ENCODE peak calls at places on chromosomes 13 and 19, in six cellular contexts. One of them, this sample, is unnamed.

GRCh38 chr13:48074006-48074405 is 20.9 kb downstream of the MED4 start:
- DNase-seq in GM12878: no peak
- DNase-seq in K562: no peak
- DNase-seq in HepG2: no peak
- DNase-seq in H1: no peak
- DNase-seq in GM12892: no peak
- DNase-seq in this sample: no peak

GRCh38 chr13:42258747-42259146 is 13.2 kb upstream of the AKAP11 start:
- DNase-seq in K562: peak
- DNase-seq in GM12878: no peak
- DNase-seq in HepG2: no peak
- DNase-seq in GM12892: no peak
- DNase-seq in H1: no peak
- DNase-seq in this sample: no peak

GRCh38 chr19:52592301-52592700 is 22.2 kb downstream of the ZNF701 start:
- DNase-seq in H1: no peak
- DNase-seq in HepG2: no peak
- DNase-seq in GM12878: no peak
- DNase-seq in K562: no peak
- DNase-seq in GM12892: no peak
- DNase-seq in this sample: no peak

GRCh38 chr13:84118845-84119409 is 236.7 kb upstream of the SLITRK1 start:
- DNase-seq in K562: no peak
- DNase-seq in GM12878: no peak
- DNase-seq in GM12892: no peak
- DNase-seq in HepG2: no peak
- DNase-seq in H1: no peak
- DNase-seq in this sample: no peak

GRCh38 chr13:65892859-65893258 is 1337.3 kb downstream of the PCDH9 start:
- DNase-seq in GM12892: no peak
- DNase-seq in K562: no peak
- DNase-seq in GM12878: no peak
- DNase-seq in H1: no peak
- DNase-seq in HepG2: no peak
- DNase-seq in this sample: no peak

GRCh38 chr13:76826527-76826926 is 59.7 kb downstream of the KCTD12 start:
- DNase-seq in GM12878: no peak
- DNase-seq in GM12892: no peak
- DNase-seq in K562: no peak
- DNase-seq in HepG2: no peak
- DNase-seq in H1: no peak
- DNase-seq in this sample: no peak

GRCh38 chr19:19113040-19113541 is 25.2 kb downstream of the TMEM161A start:
- DNase-seq in K562: peak
- DNase-seq in GM12878: no peak
- DNase-seq in HepG2: peak
- DNase-seq in GM12892: no peak
- DNase-seq in H1: no peak
- DNase-seq in this sample: no peak

GRCh38 chr13:112768795-112769411 is 79.1 kb downstream of the ATP11A start:
- DNase-seq in GM12892: no peak
- DNase-seq in HepG2: no peak
- DNase-seq in K562: no peak
- DNase-seq in H1: no peak
- DNase-seq in GM12878: peak
- DNase-seq in this sample: no peak

GRCh38 chr19:48122421-48122820 is 11.8 kb upstream of the PLA2G4C start:
- DNase-seq in GM12892: no peak
- DNase-seq in GM12878: no peak
- DNase-seq in HepG2: no peak
- DNase-seq in K562: no peak
- DNase-seq in H1: no peak
- DNase-seq in this sample: no peak

GRCh38 chr13:88450515-88450914 is 779.3 kb downstream of the SLITRK5 start:
- DNase-seq in GM12878: no peak
- DNase-seq in H1: no peak
- DNase-seq in HepG2: no peak
- DNase-seq in K562: no peak
- DNase-seq in GM12892: no peak
- DNase-seq in this sample: no peak

GRCh38 chr19:16660763-16661479 is at the start of gene TMEM38A:
- DNase-seq in GM12878: no peak
- DNase-seq in K562: peak
- DNase-seq in HepG2: no peak
- DNase-seq in GM12892: peak
- DNase-seq in H1: no peak
- DNase-seq in this sample: peak

GRCh38 chr19:19627716-19628498 is at the start of gene LPAR2:
- DNase-seq in GM12878: no peak
- DNase-seq in GM12892: peak
- DNase-seq in HepG2: no peak
- DNase-seq in K562: no peak
- DNase-seq in H1: no peak
- DNase-seq in this sample: peak

GRCh38 chr19:38843175-38843758 is 6.5 kb downstream of the HNRNPL start:
- DNase-seq in HepG2: no peak
- DNase-seq in K562: peak
- DNase-seq in GM12892: no peak
- DNase-seq in H1: no peak
- DNase-seq in GM12878: no peak
- DNase-seq in this sample: no peak

GRCh38 chr13:41284512-41285288 is 21.3 kb upstream of the MTRF1 start:
- DNase-seq in GM12892: no peak
- DNase-seq in GM12878: no peak
- DNase-seq in H1: no peak
- DNase-seq in K562: no peak
- DNase-seq in HepG2: peak
- DNase-seq in this sample: no peak

GRCh38 chr13:55576389-55576788 is 1564.3 kb upstream of the PRR20A start:
- DNase-seq in GM12878: no peak
- DNase-seq in HepG2: no peak
- DNase-seq in H1: no peak
- DNase-seq in K562: no peak
- DNase-seq in GM12892: no peak
- DNase-seq in this sample: no peak

GRCh38 chr19:38059897-38060296 is 152.9 kb downstream of the SIPA1L3 start:
- DNase-seq in K562: no peak
- DNase-seq in H1: no peak
- DNase-seq in GM12878: no peak
- DNase-seq in HepG2: no peak
- DNase-seq in GM12892: no peak
- DNase-seq in this sample: no peak

GRCh38 chr13:31172535-31172934 is 10.8 kb upstream of the HSPH1 start:
- DNase-seq in H1: no peak
- DNase-seq in HepG2: peak
- DNase-seq in GM12878: no peak
- DNase-seq in K562: no peak
- DNase-seq in GM12892: no peak
- DNase-seq in this sample: no peak

GRCh38 chr13:74931698-74932433 is 550.1 kb downstream of the TBC1D4 start:
- DNase-seq in K562: no peak
- DNase-seq in H1: no peak
- DNase-seq in GM12892: no peak
- DNase-seq in HepG2: no peak
- DNase-seq in GM12878: no peak
- DNase-seq in this sample: no peak

GRCh38 chr19:40714519-40715299 is 2.0 kb downstream of the COQ8B start:
- DNase-seq in K562: peak
- DNase-seq in HepG2: peak
- DNase-seq in GM12892: peak
- DNase-seq in H1: peak
- DNase-seq in GM12878: peak
- DNase-seq in this sample: peak

GRCh38 chr19:5717215-5717614 is 2.7 kb downstream of the LONP1 start:
- DNase-seq in K562: no peak
- DNase-seq in HepG2: no peak
- DNase-seq in H1: no peak
- DNase-seq in GM12892: no peak
- DNase-seq in GM12878: no peak
- DNase-seq in this sample: no peak

GRCh38 chr19:5718032-5718578 is 1.8 kb downstream of the LONP1 start:
- DNase-seq in K562: no peak
- DNase-seq in GM12892: no peak
- DNase-seq in H1: no peak
- DNase-seq in GM12878: no peak
- DNase-seq in HepG2: no peak
- DNase-seq in this sample: no peak

GRCh38 chr19:5719274-5719960 is 529 bp downstream of the LONP1 start:
- DNase-seq in K562: no peak
- DNase-seq in GM12878: no peak
- DNase-seq in HepG2: no peak
- DNase-seq in H1: no peak
- DNase-seq in GM12892: no peak
- DNase-seq in this sample: no peak

GRCh38 chr19:5719961-5720790 is at the start of the genes CATSPERD and LONP1:
- DNase-seq in GM12892: peak
- DNase-seq in GM12878: peak
- DNase-seq in HepG2: peak
- DNase-seq in H1: peak
- DNase-seq in K562: peak
- DNase-seq in this sample: peak

DNA sequence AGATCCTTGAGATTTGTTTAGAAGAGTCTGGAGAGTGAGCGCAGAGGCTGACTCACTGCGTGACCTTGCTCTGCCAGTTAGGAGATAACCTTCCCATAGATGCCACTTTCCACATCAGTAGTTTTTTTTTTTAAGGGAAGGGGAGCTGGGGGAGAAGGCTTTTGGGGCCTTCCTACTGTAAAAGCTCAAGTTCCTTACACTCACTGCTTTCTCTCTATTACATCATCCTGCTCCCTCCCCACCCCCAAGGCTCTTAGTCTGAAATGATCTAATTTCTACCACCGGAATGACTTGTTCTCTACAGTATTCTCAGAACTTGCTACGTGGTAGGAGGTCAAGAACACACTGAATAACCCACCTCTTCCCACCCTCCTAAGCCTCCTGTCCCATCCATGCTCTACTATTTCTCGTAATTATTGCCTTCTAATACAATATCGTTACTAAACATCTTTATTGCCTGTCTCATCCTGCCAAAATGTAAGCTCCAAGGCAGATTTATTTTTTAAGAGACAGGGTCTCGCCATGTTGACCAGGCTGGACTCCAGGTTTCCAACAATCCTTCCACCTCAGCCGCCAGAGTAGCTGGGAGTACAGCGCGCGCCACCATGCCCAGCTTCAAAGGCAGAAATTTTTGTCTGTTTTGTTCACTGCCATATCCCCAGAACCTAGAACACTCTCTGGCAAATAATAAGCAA is 1.2 kb downstream of the LONP1 start:
- DNase-seq in H1: no peak
- DNase-seq in K562: peak
- DNase-seq in GM12892: peak
- DNase-seq in GM12878: peak
- DNase-seq in HepG2: peak
- DNase-seq in this sample: peak
- TF ChIP-seq POLR2AphosphoS5 in H1: no peak
- TF ChIP-seq POLR2AphosphoS5 in K562: peak
- TF ChIP-seq POLR2AphosphoS5 in GM12892: peak
- TF ChIP-seq POLR2AphosphoS5 in GM12878: peak
- TF ChIP-seq POLR2AphosphoS5 in HepG2: peak
- TF ChIP-seq POLR2AphosphoS5 in this sample: peak

GRCh38 chr19:676343-677105 is at the start of gene FSTL3:
- DNase-seq in HepG2: no peak
- DNase-seq in K562: no peak
- DNase-seq in GM12892: no peak
- DNase-seq in GM12878: no peak
- DNase-seq in H1: no peak
- DNase-seq in this sample: no peak
- TF ChIP-seq POLR2A in HepG2: peak
- TF ChIP-seq POLR2A in K562: no peak
- TF ChIP-seq POLR2A in GM12892: no peak
- TF ChIP-seq POLR2A in GM12878: no peak
- TF ChIP-seq POLR2A in H1: no peak
- TF ChIP-seq POLR2A in this sample: no peak

GRCh38 chr19:8567522-8568172 is 9.6 kb downstream of the MYO1F start:
- DNase-seq in GM12892: no peak
- DNase-seq in H1: no peak
- DNase-seq in GM12878: no peak
- DNase-seq in HepG2: no peak
- DNase-seq in K562: no peak
- DNase-seq in this sample: no peak

GRCh38 chr19:8573316-8573715 is 3.9 kb downstream of the MYO1F start:
- DNase-seq in GM12878: no peak
- DNase-seq in GM12892: no peak
- DNase-seq in HepG2: no peak
- DNase-seq in K562: no peak
- DNase-seq in H1: no peak
- DNase-seq in this sample: no peak

GRCh38 chr19:8569066-8569761 is 8.0 kb downstream of the MYO1F start:
- DNase-seq in GM12878: peak
- DNase-seq in H1: no peak
- DNase-seq in K562: peak
- DNase-seq in HepG2: no peak
- DNase-seq in GM12892: peak
- DNase-seq in this sample: peak

GRCh38 chr19:8566855-8567254 is 10.4 kb downstream of the MYO1F start:
- DNase-seq in H1: no peak
- DNase-seq in K562: no peak
- DNase-seq in HepG2: no peak
- DNase-seq in GM12892: no peak
- DNase-seq in GM12878: no peak
- DNase-seq in this sample: no peak

GRCh38 chr19:8571006-8571411 is 6.2 kb downstream of the MYO1F start:
- DNase-seq in GM12892: no peak
- DNase-seq in H1: no peak
- DNase-seq in HepG2: peak
- DNase-seq in GM12878: no peak
- DNase-seq in K562: no peak
- DNase-seq in this sample: no peak
- TF ChIP-seq TAF1 in GM12892: no peak
- TF ChIP-seq TAF1 in H1: no peak
- TF ChIP-seq TAF1 in HepG2: no peak
- TF ChIP-seq TAF1 in GM12878: no peak
- TF ChIP-seq TAF1 in K562: no peak
- TF ChIP-seq TAF1 in this sample: no peak

DNA sequence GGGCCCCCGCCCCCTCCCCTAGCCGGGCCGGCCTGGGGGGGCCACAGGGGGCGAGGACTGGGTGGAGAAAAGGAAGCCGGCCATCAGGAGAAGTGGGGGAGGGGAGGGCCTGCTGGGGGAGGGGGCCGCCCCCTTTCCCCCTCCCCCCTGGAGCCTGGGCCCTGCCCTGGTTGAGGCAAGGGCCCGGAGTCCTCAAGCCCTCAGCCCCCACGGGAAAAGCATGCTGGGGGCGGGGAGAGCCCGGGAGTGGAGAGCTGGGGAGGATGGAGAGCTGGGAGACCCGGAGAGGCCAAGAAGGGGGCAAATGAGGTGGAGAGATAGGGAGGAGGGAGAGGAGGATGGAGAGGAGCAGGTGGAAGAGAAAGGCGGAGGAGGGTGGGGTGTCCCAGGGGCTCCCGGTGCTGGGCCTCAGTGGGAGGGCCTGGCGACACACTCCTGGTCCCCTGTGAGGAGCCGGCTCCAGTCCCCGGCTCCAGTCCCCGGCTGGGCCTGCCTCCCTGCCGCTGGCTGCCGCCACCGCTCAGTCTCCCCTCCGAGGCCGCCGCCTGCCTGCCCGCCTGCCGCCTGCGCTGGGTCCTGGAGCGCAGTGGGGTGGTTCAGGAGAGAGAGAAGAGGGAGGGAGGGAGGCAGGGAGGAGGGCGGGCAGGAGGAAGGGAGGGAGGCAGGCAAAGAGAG is at the start of gene GRIK5:
- DNase-seq in GM12892: no peak
- DNase-seq in H1: no peak
- DNase-seq in K562: no peak
- DNase-seq in GM12878: no peak
- DNase-seq in HepG2: no peak
- DNase-seq in this sample: no peak
- TF ChIP-seq POLR2AphosphoS5 in GM12892: no peak
- TF ChIP-seq POLR2AphosphoS5 in H1: no peak
- TF ChIP-seq POLR2AphosphoS5 in K562: no peak
- TF ChIP-seq POLR2AphosphoS5 in GM12878: no peak
- TF ChIP-seq POLR2AphosphoS5 in HepG2: no peak
- TF ChIP-seq POLR2AphosphoS5 in this sample: no peak